ENCODE peak calls at places on chromosome 17, in ten cellular contexts. P is GM23248; U is uterus; F is GM23338; M is breast epithelium; I is testis; A is A549; C is stomach; O is naive thymus-derived CD4-positive, alpha-beta T cell; R is vagina. Q is an unnamed sample.
A peak's percentile ranks its signal among the peaks of the same experiment; 100 is the strongest.

GRCh38 chr17:12744298-12744697 is 45.0 kb upstream of the ARHGAP44 start:
- DNase-seq in O (no peak), I (no peak), A (no peak), M (no peak), F (no peak), R (no peak), U (no peak), P (peak; percentile 42), C (no peak), Q (no peak)

GRCh38 chr17:75271955-75272847 is 1.2 kb upstream of the MIF4GD start:
- DNase-seq in C (no peak), U (peak; percentile 31), M (no peak), R (no peak), O (no peak), P (peak; percentile 89), I (peak; percentile 61), F (no peak), A (no peak), Q (peak; percentile 61)

GRCh38 chr17:34639706-34640425 is 60.5 kb downstream of the TMEM132E start:
- DNase-seq in C (no peak), R (no peak), P (no peak), M (no peak), O (no peak), U (no peak), F (no peak), I (no peak), A (no peak), Q (no peak)

GRCh38 chr17:35238817-35239216 is 4.1 kb upstream of the SLFN5 start:
- DNase-seq in O (no peak), R (no peak), I (no peak), P (peak; percentile 89), F (no peak), C (no peak), U (no peak), M (no peak), A (peak; percentile 24), Q (no peak)

GRCh38 chr17:32486701-32487459 is at the start of gene CDK5R1:
- DNase-seq in C (peak; percentile 74), P (peak; percentile 86), I (peak; percentile 75), A (peak; percentile 55), U (peak; percentile 63), R (no peak), O (peak; percentile 82), M (no peak), F (peak; percentile 84), Q (peak; percentile 87)

GRCh38 chr17:81387235-81388060 is 7.8 kb upstream of the BAHCC1 start:
- DNase-seq in I (no peak), P (peak; percentile 75), U (peak; percentile 80), M (no peak), R (no peak), F (peak; percentile 60), C (peak; percentile 53), A (peak; percentile 61), O (no peak), Q (no peak)

GRCh38 chr17:62045517-62045916 is 19.6 kb downstream of the MED13 start:
- DNase-seq in A (no peak), R (no peak), O (no peak), M (no peak), P (no peak), C (no peak), F (no peak), I (no peak), U (no peak), Q (no peak)

GRCh38 chr17:73718362-73718761 is 74.1 kb upstream of the SDK2 start:
- DNase-seq in P (no peak), O (no peak), F (no peak), U (no peak), I (no peak), R (no peak), A (no peak), C (no peak), M (no peak), Q (no peak)

GRCh38 chr17:58300336-58300735 is 19.6 kb upstream of the MPO start:
- DNase-seq in U (no peak), I (no peak), M (peak; percentile 4), P (no peak), A (no peak), O (no peak), C (peak; percentile 9), F (no peak), R (no peak), Q (no peak)

GRCh38 chr17:29579866-29580771 is 9.3 kb downstream of the GIT1 start:
- DNase-seq in M (peak; percentile 84), F (peak; percentile 91), A (peak; percentile 99), U (peak; percentile 83), P (peak; percentile 87), I (peak; percentile 87), C (peak; percentile 89), R (no peak), O (peak; percentile 87), Q (peak; percentile 87)

GRCh38 chr17:8954339-8954738 is 11.2 kb downstream of the PIK3R5 start:
- DNase-seq in A (no peak), I (peak; percentile 49), M (no peak), U (no peak), C (peak; percentile 50), P (no peak), R (no peak), F (peak; percentile 61), O (peak; percentile 87), Q (no peak)

GRCh38 chr17:39402890-39403605 is 1.6 kb upstream of the FBXL20 start:
- DNase-seq in R (no peak), U (no peak), M (no peak), A (no peak), F (peak; percentile 21), C (no peak), P (no peak), O (no peak), I (no peak), Q (peak; percentile 20)
- H3K4me3 ChIP-seq in R (no peak overlapping the region), U (peak overlapping the region; percentile 96), M (no peak overlapping the region), A (peak overlapping the region; percentile 90), F (no peak overlapping the region), C (no peak overlapping the region), P (peak overlapping the region; percentile 88), O (peak overlapping the region; percentile 84), I (peak overlapping the region; percentile 92), Q (no peak overlapping the region)

GRCh38 chr17:45426561-45426960 is 6.1 kb downstream of the ARHGAP27 start:
- DNase-seq in R (no peak), O (no peak), C (no peak), U (no peak), F (no peak), A (no peak), I (no peak), M (no peak), P (no peak), Q (no peak)
- H3K4me1 ChIP-seq in R (peaks cover 56% of the 10 kb centered on the region), O (peaks cover 11% of the 10 kb centered on the region), C (peaks cover 53% of the 10 kb centered on the region), U (peaks cover 20% of the 10 kb centered on the region), F (peaks cover 21% of the 10 kb centered on the region), A (peaks cover 30% of the 10 kb centered on the region), I (peaks cover 18% of the 10 kb centered on the region), M (peaks cover 6% of the 10 kb centered on the region), P (peaks cover 4% of the 10 kb centered on the region), Q (peaks cover 3% of the 10 kb centered on the region)

GRCh38 chr17:54945246-54945645 is 23.2 kb downstream of the COX11 start:
- DNase-seq in U (no peak), R (no peak), C (no peak), P (no peak), O (no peak), A (no peak), M (no peak), I (no peak), F (no peak), Q (no peak)

GRCh38 chr17:54948380-54948779 is 20.1 kb downstream of the COX11 start:
- DNase-seq in U (no peak), O (no peak), M (no peak), A (no peak), F (no peak), R (no peak), I (no peak), C (no peak), P (peak; percentile 90), Q (no peak)

GRCh38 chr17:54945671-54946070 is 22.8 kb downstream of the COX11 start:
- DNase-seq in C (no peak), R (no peak), F (no peak), U (no peak), O (no peak), A (no peak), I (no peak), P (peak; percentile 24), M (no peak), Q (no peak)

GRCh38 chr17:54944796-54945195 is 23.7 kb downstream of the COX11 start:
- DNase-seq in I (no peak), M (no peak), C (no peak), R (no peak), U (no peak), A (no peak), P (peak; percentile 49), F (no peak), O (no peak), Q (no peak)

GRCh38 chr17:54947396-54947795 is 21.1 kb downstream of the COX11 start:
- DNase-seq in P (no peak), O (no peak), F (no peak), C (no peak), U (no peak), A (no peak), M (no peak), R (no peak), I (no peak), Q (no peak)
- H3K4me3 ChIP-seq in P (no peak overlapping the region), O (no peak overlapping the region), F (no peak overlapping the region), C (no peak overlapping the region), U (no peak overlapping the region), A (no peak overlapping the region), M (no peak overlapping the region), R (no peak overlapping the region), I (no peak overlapping the region), Q (no peak overlapping the region)

GRCh38 chr17:67055811-67056745 is 11.7 kb downstream of the CACNG1 start:
- DNase-seq in I (no peak), O (no peak), C (no peak), M (peak; percentile 7), U (no peak), A (no peak), F (no peak), R (peak; percentile 93), P (no peak), Q (no peak)

GRCh38 chr17:67054011-67054591 is 9.7 kb downstream of the CACNG1 start:
- DNase-seq in P (no peak), U (no peak), M (no peak), C (peak; percentile 16), F (no peak), O (no peak), R (peak; percentile 74), I (no peak), A (no peak), Q (no peak)

GRCh38 chr17:67055041-67055443 is 10.7 kb downstream of the CACNG1 start:
- DNase-seq in A (no peak), F (no peak), U (no peak), O (no peak), R (peak; percentile 94), M (peak; percentile 4), P (no peak), C (peak; percentile 24), I (no peak), Q (no peak)

GRCh38 chr17:67053438-67054000 is 9.2 kb downstream of the CACNG1 start:
- DNase-seq in I (no peak), U (no peak), A (no peak), R (peak; percentile 61), P (no peak), F (no peak), M (no peak), O (no peak), C (no peak), Q (no peak)

DNA sequence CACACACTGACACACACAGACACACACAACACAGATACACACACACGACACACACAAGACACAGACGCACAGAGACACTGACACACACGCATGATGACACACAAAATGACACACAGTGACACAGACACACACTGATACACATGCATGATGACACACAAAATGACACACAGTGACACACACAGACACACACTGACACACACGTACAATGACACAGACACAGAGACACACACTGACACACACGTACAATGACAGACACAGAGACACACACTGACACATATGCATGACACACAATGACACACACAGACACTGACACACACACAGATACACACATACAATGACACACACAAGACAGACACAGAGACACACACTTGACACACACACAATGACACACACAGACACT is 10.3 kb downstream of the CACNG1 start:
- DNase-seq in R (no peak), F (no peak), C (no peak), I (no peak), M (no peak), A (no peak), O (no peak), P (no peak), U (no peak), Q (no peak)
- H3K4me1 ChIP-seq in R (no peaks in the 10 kb centered on the region), F (no peaks in the 10 kb centered on the region), C (no peaks in the 10 kb centered on the region), I (no peaks in the 10 kb centered on the region), M (no peaks in the 10 kb centered on the region), A (no peaks in the 10 kb centered on the region), O (no peaks in the 10 kb centered on the region), P (no peaks in the 10 kb centered on the region), U (no peaks in the 10 kb centered on the region), Q (no peaks in the 10 kb centered on the region)